ENCODE peak calls at places on chromosomes 16 and 17, in six cellular contexts. M is CD8-positive, alpha-beta memory T cell; W is PC-9; H is endodermal cell; L is heart left ventricle; N is left ventricle myocardium inferior. J is an unnamed sample.

GRCh38 chr17:47982091-47982617 is 11.2 kb downstream of the CDK5RAP3 start:
- DNase-seq in M (no peak), H (no peak), N (no peak), L (no peak), W (no peak), J (no peak)

GRCh38 chr16:57025941-57026777 is 36.8 kb downstream of the NLRC5 start:
- DNase-seq in W (no peak), H (no peak), L (no peak), M (no peak), N (no peak), J (no peak)

GRCh38 chr17:53765609-53766008 is 57.1 kb upstream of the KIF2B start:
- DNase-seq in H (no peak), L (no peak), M (no peak), N (no peak), W (no peak), J (no peak)

GRCh38 chr16:27699540-27699939 is 149.6 kb downstream of the KATNIP start:
- DNase-seq in N (no peak), L (no peak), W (no peak), H (no peak), M (no peak), J (no peak)

GRCh38 chr17:8380049-8380448 is 2.9 kb downstream of the RPL26 start:
- DNase-seq in N (no peak), H (no peak), W (no peak), L (no peak), M (no peak), J (no peak)

GRCh38 chr16:64626771-64627170 is 495.1 kb downstream of the CDH11 start:
- DNase-seq in H (no peak), W (no peak), M (no peak), L (no peak), N (no peak), J (no peak)

GRCh38 chr16:72740346-72740745 is 307.6 kb downstream of the ZFHX3 start:
- DNase-seq in L (no peak), H (no peak), M (no peak), N (no peak), W (no peak), J (no peak)

GRCh38 chr16:57888128-57888527 is 82.8 kb downstream of the CNGB1 start:
- DNase-seq in H (no peak), L (no peak), W (no peak), M (no peak), N (no peak), J (no peak)

GRCh38 chr16:64094170-64094960 is 1027.5 kb downstream of the CDH11 start:
- DNase-seq in H (no peak), W (no peak), L (no peak), N (no peak), M (no peak), J (no peak)

GRCh38 chr17:41301916-41302901 is at the start of gene KRTAP29-1:
- DNase-seq in W (no peak), N (peak; percentile 61), M (no peak), H (peak; percentile 41), L (peak; percentile 64), J (no peak)

GRCh38 chr16:3023415-3023668 is 400 bp downstream of the HCFC1R1 start:
- DNase-seq in N (peak; percentile 47), H (no peak), L (peak; percentile 80), W (peak; percentile 86), M (no peak), J (no peak)

GRCh38 chr17:31900877-31901276 is 631 bp downstream of the UTP6 start:
- DNase-seq in H (no peak), L (no peak), N (no peak), W (no peak), M (no peak), J (no peak)

GRCh38 chr17:740240-741055 is 8.1 kb downstream of the TLCD3A start:
- DNase-seq in W (no peak), M (no peak), N (no peak), L (no peak), H (no peak), J (no peak)

GRCh38 chr17:17087424-17088103 is 45.3 kb downstream of the MPRIP start:
- DNase-seq in L (no peak), M (no peak), H (no peak), W (no peak), N (no peak), J (no peak)

GRCh38 chr17:81054308-81054707 is 19.4 kb downstream of the BAIAP2 start:
- DNase-seq in L (no peak), N (no peak), M (no peak), W (no peak), H (no peak), J (no peak)

GRCh38 chr17:29294580-29294900 is 592 bp upstream of the NUFIP2 start:
- DNase-seq in M (no peak), N (no peak), L (no peak), W (no peak), H (no peak), J (no peak)

GRCh38 chr17:9828296-9829059 is 2.8 kb downstream of the GLP2R start:
- DNase-seq in W (no peak), L (no peak), H (peak; percentile 19), N (no peak), M (no peak), J (no peak)

GRCh38 chr16:77944631-77945030 is 77.7 kb upstream of the CLEC3A start:
- DNase-seq in W (no peak), M (no peak), L (no peak), H (no peak), N (no peak), J (no peak)

GRCh38 chr16:55521792-55522191 is 12.9 kb downstream of the LPCAT2 start:
- DNase-seq in H (no peak), L (no peak), W (no peak), M (no peak), N (no peak), J (no peak)

DNA sequence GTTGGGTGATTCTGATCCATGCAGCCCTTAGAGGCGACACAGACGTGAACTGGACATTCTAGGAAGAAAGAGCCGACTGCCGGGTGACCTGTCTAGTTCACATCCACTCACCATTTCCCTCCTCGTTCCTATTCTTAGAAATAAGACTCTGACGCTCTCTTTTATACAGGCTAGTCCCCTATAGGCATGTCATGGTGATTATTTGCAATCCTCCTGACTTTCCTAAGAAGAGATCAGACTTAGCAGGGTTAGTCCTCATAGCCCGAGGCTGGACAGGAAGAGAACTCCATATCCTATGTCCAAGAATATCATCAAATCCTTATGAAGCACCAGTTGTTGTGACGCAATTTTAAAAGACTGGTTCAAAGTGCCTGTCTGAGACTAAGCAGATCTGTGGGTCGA is 382.1 kb downstream of the SOX9 start:
- DNase-seq in N (no peak), W (no peak), L (no peak), M (no peak), H (no peak), J (no peak)
- H3K27ac ChIP-seq in N (no peak overlapping the region), W (peak overlapping the region; percentile 10), L (no peak overlapping the region), M (no peak overlapping the region), H (peak overlapping the region; percentile 19), J (peak overlapping the region; percentile 82)

GRCh38 chr17:79276824-79277223 is 202.2 kb downstream of the ENGASE start:
- DNase-seq in W (no peak), L (no peak), N (no peak), M (no peak), H (no peak), J (no peak)

GRCh38 chr17:79272666-79273219 is 198.1 kb downstream of the ENGASE start:
- DNase-seq in L (no peak), N (no peak), W (peak; percentile 40), M (no peak), H (peak; percentile 71), J (no peak)

GRCh38 chr17:79269620-79270019 is 195.0 kb downstream of the ENGASE start:
- DNase-seq in L (no peak), W (no peak), N (no peak), H (peak; percentile 76), M (no peak), J (no peak)

GRCh38 chr17:79273660-79274059 is 199.0 kb downstream of the ENGASE start:
- DNase-seq in W (no peak), M (no peak), L (no peak), N (no peak), H (no peak), J (no peak)

DNA sequence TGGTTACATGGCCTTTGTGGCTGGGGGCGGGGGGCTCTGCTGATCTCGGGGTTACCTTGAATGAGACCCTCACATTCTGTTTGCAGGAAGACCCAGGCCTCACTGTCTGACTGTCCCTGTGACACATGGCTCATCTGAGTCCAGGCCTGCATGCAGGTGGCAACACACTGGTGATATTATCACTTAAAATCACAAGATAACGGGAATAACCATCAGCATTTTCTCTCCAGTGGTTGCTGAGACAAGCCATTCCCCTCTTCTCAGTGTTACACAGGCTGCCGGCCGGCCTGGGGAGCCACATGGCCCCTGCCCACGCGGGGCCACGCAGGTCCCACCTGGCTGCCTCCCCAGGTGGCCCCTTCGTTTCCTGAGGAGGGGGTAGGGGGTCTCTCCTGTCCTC is 197.6 kb downstream of the ENGASE start:
- DNase-seq in L (no peak), N (no peak), H (no peak), M (no peak), W (no peak), J (no peak)
- H3K27ac ChIP-seq in L (no peak overlapping the region), N (no peak overlapping the region), H (no peak overlapping the region), M (no peak overlapping the region), W (no peak overlapping the region), J (no peak overlapping the region)

DNA sequence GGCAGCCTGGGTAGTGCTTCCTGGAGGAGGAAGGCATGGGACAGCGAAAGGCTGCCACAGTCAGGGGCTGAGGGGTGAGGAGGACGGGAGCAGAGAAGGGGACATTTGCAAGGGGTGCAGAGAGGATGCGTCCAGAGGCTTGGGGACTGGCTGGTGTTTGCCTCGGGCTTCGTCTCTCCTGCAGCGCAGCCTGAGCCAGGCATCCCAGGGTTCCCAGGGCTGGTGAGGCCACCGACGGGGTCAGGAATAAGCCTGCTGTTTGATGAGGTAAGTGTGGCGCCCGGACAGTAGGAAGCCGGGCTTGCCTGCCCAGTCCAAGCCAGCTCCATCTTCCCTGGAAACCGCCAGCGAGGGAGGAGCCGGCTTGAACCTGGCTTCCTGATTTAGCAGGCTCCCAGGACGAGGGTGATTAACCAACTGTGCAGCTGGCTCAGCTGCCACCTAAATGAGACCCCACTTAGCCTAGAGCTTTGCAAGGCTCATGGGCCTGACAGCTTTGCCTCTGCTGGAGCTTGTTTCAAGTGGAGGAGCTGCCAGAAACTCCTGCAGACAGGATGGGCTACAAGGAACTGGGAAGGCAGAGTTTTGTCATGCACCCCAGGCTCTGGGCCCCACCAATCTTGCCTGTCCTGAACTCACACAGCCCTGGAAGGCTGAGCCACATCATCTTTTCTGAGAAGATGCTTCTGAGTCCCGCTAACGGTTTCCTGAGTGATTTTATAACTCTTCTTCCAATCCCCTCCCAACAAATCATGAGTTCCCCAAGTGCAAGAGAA is 47.6 kb downstream of the PITPNM3 start:
- DNase-seq in L (no peak), H (peak; percentile 49), N (no peak), W (no peak), M (no peak), J (no peak)
- H3K27ac ChIP-seq in L (no peak overlapping the region), H (no peak overlapping the region), N (no peak overlapping the region), W (no peak overlapping the region), M (no peak overlapping the region), J (no peak overlapping the region)

DNA sequence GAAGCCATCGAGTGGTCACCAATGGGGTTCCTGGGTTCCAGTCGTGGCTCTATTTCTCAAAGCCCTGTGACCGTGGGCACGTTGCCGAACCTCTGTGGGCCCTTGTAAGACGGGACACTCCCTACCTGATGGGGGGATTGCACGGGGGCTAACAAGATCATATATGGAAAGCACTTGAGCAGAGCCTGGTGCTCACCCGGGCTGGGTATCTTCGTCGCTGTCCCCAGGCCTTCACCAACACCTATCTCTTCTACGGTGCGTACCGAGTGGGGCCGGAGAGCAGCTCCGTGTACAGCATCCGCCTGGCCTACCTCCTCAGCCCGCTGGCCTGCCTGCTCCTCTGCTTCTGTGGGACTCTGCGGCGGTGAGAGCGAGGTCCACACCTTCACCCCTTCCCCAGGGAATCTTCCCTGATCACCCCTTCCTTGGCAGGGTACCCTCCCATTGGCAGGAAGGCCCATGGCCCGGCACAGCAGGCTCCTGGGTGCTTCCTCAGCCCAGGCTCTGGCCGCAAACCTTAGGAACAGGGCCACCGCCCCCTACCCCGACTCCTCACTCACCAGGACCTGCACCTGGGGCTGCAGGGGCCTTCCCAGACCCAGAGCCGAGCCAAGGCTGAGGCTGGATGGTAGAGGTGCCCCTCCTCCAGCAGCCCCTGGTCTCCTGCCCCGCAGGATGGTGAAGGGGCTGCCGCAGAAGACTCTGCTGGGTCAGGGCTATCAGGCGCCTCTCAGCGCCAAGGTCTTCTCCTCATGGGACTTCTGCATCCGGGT is 2.8 kb downstream of the TMC8 start:
- DNase-seq in N (no peak), W (no peak), H (peak; percentile 64), M (no peak), L (no peak), J (no peak)
- H3K27ac ChIP-seq in N (no peak overlapping the region), W (no peak overlapping the region), H (no peak overlapping the region), M (peak overlapping the region; percentile 57), L (no peak overlapping the region), J (no peak overlapping the region)